ENCODE peak calls at places on chromosomes 13 and 19, in ten cellular contexts. Z is G401; B is right atrium auricular region; M is Caco-2; R is left cardiac atrium; G is HTR-8/SVneo; N is progenitor cell of endocrine pancreas; E is cardiac fibroblast; X is stimulated activated CD4-positive, alpha-beta T cell treated with anti-CD3 and anti-CD28 coated beads, Interleukin-2, amount 100 ng/mL, for 48 hours; T is cardiac muscle cell. J is an unnamed sample.

GRCh38 chr19:5340637-5341447 is at the start of gene PTPRS:
- DNase-seq in Z (peak), B (peak), M (peak), R (peak), G (peak), N (peak), E (peak), X (peak), T (peak), J (peak)

GRCh38 chr13:41978007-41978406 is 17.1 kb upstream of the VWA8 start:
- DNase-seq in Z (no peak), B (no peak), M (no peak), R (no peak), G (no peak), N (no peak), E (no peak), X (no peak), T (no peak), J (no peak)

GRCh38 chr19:40719414-40719894 is 2.5 kb downstream of the ITPKC start:
- DNase-seq in Z (no peak), B (no peak), M (no peak), R (no peak), G (no peak), N (no peak), E (no peak), X (no peak), T (no peak), J (no peak)

GRCh38 chr19:10431943-10432735 is 11.8 kb downstream of the PDE4A start:
- DNase-seq in Z (no peak), B (no peak), M (no peak), R (peak), G (no peak), N (no peak), E (peak), X (no peak), T (peak), J (peak)

GRCh38 chr13:29589234-29589633 is 6.3 kb downstream of the SLC7A1 start:
- DNase-seq in Z (no peak), B (no peak), M (no peak), R (no peak), G (peak), N (no peak), E (no peak), X (no peak), T (no peak), J (no peak)

GRCh38 chr19:534088-534487 is 2.5 kb downstream of the CDC34 start:
- DNase-seq in Z (no peak), B (no peak), M (no peak), R (no peak), G (no peak), N (no peak), E (no peak), X (no peak), T (no peak), J (no peak)

GRCh38 chr19:3656073-3656746 is 29.6 kb upstream of the CACTIN start:
- DNase-seq in Z (no peak), B (no peak), M (no peak), R (no peak), G (peak), N (no peak), E (no peak), X (no peak), T (peak), J (no peak)

GRCh38 chr19:38315657-38316476 is at the start of gene YIF1B:
- DNase-seq in Z (peak), B (peak), M (peak), R (peak), G (peak), N (peak), E (peak), X (peak), T (peak), J (peak)

GRCh38 chr13:49279885-49280284 is 32.2 kb downstream of the CDADC1 start:
- DNase-seq in Z (no peak), B (no peak), M (no peak), R (no peak), G (no peak), N (no peak), E (no peak), X (no peak), T (no peak), J (no peak)

GRCh38 chr13:40438999-40439797 is 227.2 kb downstream of the FOXO1 start:
- DNase-seq in Z (no peak), B (no peak), M (no peak), R (peak), G (no peak), N (no peak), E (peak), X (no peak), T (peak), J (no peak)

GRCh38 chr13:54758795-54759194 is 1730.2 kb downstream of the OLFM4 start:
- DNase-seq in Z (no peak), B (no peak), M (no peak), R (no peak), G (no peak), N (no peak), E (no peak), X (no peak), T (no peak), J (no peak)

GRCh38 chr19:6234527-6234926 is 45.2 kb downstream of the MLLT1 start:
- DNase-seq in Z (peak), B (no peak), M (no peak), R (no peak), G (no peak), N (no peak), E (no peak), X (no peak), T (no peak), J (no peak)

GRCh38 chr13:81058916-81059290 is 718.0 kb upstream of the SPRY2 start:
- DNase-seq in Z (no peak), B (no peak), M (no peak), R (no peak), G (no peak), N (no peak), E (no peak), X (no peak), T (no peak), J (no peak)

GRCh38 chr13:50129923-50130685 is 114.9 kb downstream of the KCNRG start:
- DNase-seq in Z (no peak), B (no peak), M (peak), R (peak), G (no peak), N (no peak), E (peak), X (no peak), T (peak), J (peak)

GRCh38 chr19:17871878-17872250 is at the start of gene SLC5A5:
- DNase-seq in Z (no peak), B (no peak), M (no peak), R (no peak), G (no peak), N (no peak), E (no peak), X (no peak), T (no peak), J (no peak)

GRCh38 chr13:109787135-109787954 is 962 bp upstream of the IRS2 start:
- DNase-seq in Z (peak), B (no peak), M (no peak), R (peak), G (no peak), N (peak), E (peak), X (peak), T (peak), J (peak)

GRCh38 chr19:13597625-13598024 is 91.3 kb upstream of the CACNA1A start:
- DNase-seq in Z (peak), B (peak), M (peak), R (no peak), G (peak), N (peak), E (peak), X (peak), T (peak), J (peak)

GRCh38 chr19:14632286-14632685 is 42.4 kb downstream of the ADGRE3 start:
- DNase-seq in Z (peak), B (no peak), M (peak), R (no peak), G (peak), N (no peak), E (peak), X (no peak), T (peak), J (peak)

GRCh38 chr13:28532226-28533048 is 37.5 kb upstream of the FLT1 start:
- DNase-seq in Z (no peak), B (no peak), M (no peak), R (peak), G (no peak), N (peak), E (peak), X (no peak), T (peak), J (peak)

GRCh38 chr13:48593551-48593950 is 60.2 kb upstream of the CYSLTR2 start:
- DNase-seq in Z (no peak), B (no peak), M (no peak), R (no peak), G (no peak), N (no peak), E (no peak), X (no peak), T (no peak), J (no peak)

GRCh38 chr13:91326156-91326555 is 21.3 kb upstream of the MIR17HG start:
- DNase-seq in Z (no peak), B (no peak), M (no peak), R (no peak), G (no peak), N (no peak), E (no peak), X (no peak), T (peak), J (no peak)

GRCh38 chr13:20064128-20064527 is 96.7 kb downstream of the GJA3 start:
- DNase-seq in Z (no peak), B (no peak), M (no peak), R (no peak), G (no peak), N (no peak), E (no peak), X (no peak), T (peak), J (no peak)

GRCh38 chr13:23697772-23698313 is 127.6 kb downstream of the TNFRSF19 start:
- DNase-seq in Z (no peak), B (no peak), M (no peak), R (no peak), G (no peak), N (no peak), E (no peak), X (no peak), T (no peak), J (no peak)

GRCh38 chr13:97259787-97260641 is 37.9 kb downstream of the MBNL2 start:
- DNase-seq in Z (no peak), B (no peak), M (peak), R (no peak), G (no peak), N (no peak), E (peak), X (no peak), T (peak), J (peak)

GRCh38 chr13:35947315-35947714 is 183.9 kb downstream of the DCLK1 start:
- DNase-seq in Z (no peak), B (no peak), M (no peak), R (no peak), G (no peak), N (no peak), E (no peak), X (no peak), T (no peak), J (no peak)

GRCh38 chr19:22814124-22814523 is 18.0 kb upstream of the ZNF723 start:
- DNase-seq in Z (no peak), B (peak), M (no peak), R (no peak), G (no peak), N (no peak), E (no peak), X (no peak), T (no peak), J (no peak)

J was measured in erythroblast.